ENCODE peak calls at places on chromosomes 4 and X, in nine cellular contexts. F is fibroblast of lung; T is thyroid gland; R is DND-41; O is osteoblast; S is CD8-positive, alpha-beta memory T cell; C is suprapubic skin; X is heart left ventricle; N is GM23338. H is an unnamed sample. For H3K4me1 and H3K27me3, the result is how much of the 10 kb centered on the place peaks cover.

GRCh38 chrX:19611636-19612376 is 96.5 kb upstream of the MAP3K15 start:
- DNase-seq in F (no peak), X (no peak), S (no peak), R (no peak), O (no peak), C (no peak), T (no peak), N (no peak), H (no peak)

GRCh38 chrX:56216332-56216731 is 15.8 kb upstream of the KLF8 start:
- DNase-seq in X (no peak), O (no peak), R (no peak), S (no peak), F (no peak), N (no peak), T (no peak), C (no peak), H (no peak)

GRCh38 chr4:95170176-95170575 is 378.6 kb downstream of the UNC5C start:
- DNase-seq in C (no peak), F (no peak), N (no peak), X (no peak), S (no peak), R (no peak), O (no peak), T (no peak), H (no peak)

GRCh38 chr4:19739101-19739651 is 512.5 kb upstream of the SLIT2 start:
- DNase-seq in S (no peak), X (no peak), O (no peak), F (peak), R (peak), N (no peak), C (no peak), T (peak), H (no peak)

GRCh38 chrX:11305641-11306040 is 12.4 kb downstream of the AMELX start:
- DNase-seq in R (no peak), S (no peak), T (no peak), F (no peak), O (no peak), X (no peak), C (no peak), N (no peak), H (no peak)

GRCh38 chr4:81684357-81684756 is 212.7 kb upstream of the RASGEF1B start:
- DNase-seq in X (no peak), S (no peak), C (no peak), R (no peak), T (no peak), N (no peak), O (no peak), F (no peak), H (peak)

GRCh38 chr4:184684491-184685189 is 35.1 kb downstream of the PRIMPOL start:
- DNase-seq in S (no peak), N (no peak), R (no peak), C (no peak), O (no peak), F (peak), X (no peak), T (no peak), H (no peak)

GRCh38 chrX:141220342-141221008 is 21.8 kb downstream of the SPANXC start:
- DNase-seq in T (no peak), C (no peak), N (no peak), S (no peak), X (no peak), F (peak), R (no peak), O (peak), H (no peak)

DNA sequence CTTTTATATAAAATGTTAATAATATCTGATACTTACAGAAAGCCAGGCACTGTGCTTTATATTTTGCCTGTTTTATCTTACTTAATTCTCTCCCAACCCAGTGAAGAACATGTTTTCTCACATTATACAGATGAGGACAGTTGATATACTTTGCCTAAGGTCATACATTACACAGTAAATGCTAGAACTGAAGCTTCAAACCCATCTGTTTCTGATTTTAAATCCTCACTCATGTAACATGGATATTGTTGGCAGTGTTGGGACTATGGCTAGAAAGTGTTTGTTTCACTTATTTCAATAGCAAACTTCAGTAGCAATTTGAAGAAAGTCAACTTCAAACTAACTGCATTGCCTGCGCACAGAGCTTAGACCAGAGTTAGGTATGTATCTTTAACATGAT is 57.4 kb downstream of the RAPGEF2 start:
- DNase-seq in O (no peak), X (no peak), N (no peak), F (no peak), R (no peak), C (no peak), T (no peak), S (no peak), H (no peak)
- H3K4me3 ChIP-seq in O (no peak), X (no peak), N (no peak), F (no peak), R (no peak), C (no peak), T (no peak), S (no peak), H (no peak)

DNA sequence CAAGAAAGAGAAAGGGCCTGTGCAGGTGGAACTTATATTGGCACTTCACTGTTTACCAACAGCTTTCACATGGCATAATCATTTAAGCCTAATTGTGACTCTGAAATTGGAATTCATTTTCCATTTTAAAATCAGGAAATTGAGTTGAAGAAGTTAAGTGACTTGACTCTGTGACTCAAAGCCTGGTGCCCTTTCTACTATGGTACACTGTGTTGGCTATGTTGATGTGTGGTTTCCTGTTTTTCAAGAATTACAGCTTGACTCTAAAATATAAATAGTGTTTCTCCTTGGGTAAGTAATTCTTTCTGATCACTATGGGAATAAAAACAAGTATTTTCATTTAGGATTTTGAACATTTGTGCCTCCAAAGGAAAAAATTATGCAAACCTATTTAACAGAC is 4.3 kb downstream of the AFF1 start:
- DNase-seq in T (no peak), C (no peak), F (no peak), R (peak), X (no peak), N (no peak), S (no peak), O (no peak), H (no peak)
- H3K4me1 ChIP-seq in T (under half), C (half or more), F (under half), R (half or more), X (under half), N (under half), S (half or more), O (under half), H (under half)

DNA sequence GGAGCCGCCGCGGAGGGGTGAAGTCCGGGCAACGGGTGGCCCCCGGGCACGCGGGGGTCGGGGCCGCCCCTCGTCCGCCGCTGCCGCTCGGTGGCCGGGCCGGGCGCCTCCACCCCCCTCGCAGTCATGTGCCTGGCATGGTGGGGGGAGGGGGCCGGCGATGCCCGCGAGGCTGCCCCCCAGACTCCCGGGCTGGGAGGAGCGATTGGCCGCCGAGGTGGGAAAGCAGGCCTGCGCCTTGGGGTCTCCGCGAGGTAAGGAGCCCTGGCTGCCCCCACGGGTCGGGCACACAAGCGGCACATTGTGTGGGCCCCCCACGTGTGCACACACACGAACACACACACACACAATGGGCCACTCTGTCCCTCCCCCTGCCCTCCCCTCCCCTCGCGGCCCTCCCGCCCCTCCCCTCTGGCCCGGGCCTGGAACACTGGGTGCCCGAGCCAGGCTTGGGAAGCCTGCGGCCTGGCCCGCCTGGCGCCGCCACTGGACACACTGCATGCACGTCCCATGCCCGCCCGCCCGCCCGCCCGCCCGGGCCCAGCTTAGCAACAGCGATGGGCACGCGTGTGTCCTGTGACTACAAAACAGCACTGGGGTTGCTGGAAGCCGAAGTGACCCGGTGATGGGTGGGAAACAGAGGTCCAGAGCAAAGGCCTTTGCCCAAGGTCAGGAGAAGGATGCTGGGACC is 1.3 kb downstream of the SLC6A8 start:
- DNase-seq in T (peak), X (peak), O (peak), F (peak), S (no peak), C (no peak), N (no peak), R (no peak), H (peak)
- H3K27me3 ChIP-seq in T (under half), X (under half), O (under half), F (under half), S (under half), C (under half), N (under half), R (under half), H (under half)

GRCh38 chr4:16118090-16118489 is 34.3 kb upstream of the PROM1 start:
- DNase-seq in R (no peak), N (no peak), F (no peak), X (no peak), T (peak), C (no peak), O (no peak), S (no peak), H (no peak)

GRCh38 chr4:16122225-16122624 is 38.4 kb upstream of the PROM1 start:
- DNase-seq in F (no peak), N (no peak), S (no peak), C (no peak), T (peak), R (no peak), X (no peak), O (no peak), H (no peak)

GRCh38 chr4:16119981-16120380 is 36.2 kb upstream of the PROM1 start:
- DNase-seq in N (no peak), O (no peak), F (no peak), S (no peak), R (no peak), X (no peak), C (no peak), T (no peak), H (no peak)

GRCh38 chr4:16122784-16123183 is 39.0 kb upstream of the PROM1 start:
- DNase-seq in T (peak), N (no peak), C (no peak), X (no peak), R (peak), F (no peak), S (no peak), O (no peak), H (no peak)

DNA sequence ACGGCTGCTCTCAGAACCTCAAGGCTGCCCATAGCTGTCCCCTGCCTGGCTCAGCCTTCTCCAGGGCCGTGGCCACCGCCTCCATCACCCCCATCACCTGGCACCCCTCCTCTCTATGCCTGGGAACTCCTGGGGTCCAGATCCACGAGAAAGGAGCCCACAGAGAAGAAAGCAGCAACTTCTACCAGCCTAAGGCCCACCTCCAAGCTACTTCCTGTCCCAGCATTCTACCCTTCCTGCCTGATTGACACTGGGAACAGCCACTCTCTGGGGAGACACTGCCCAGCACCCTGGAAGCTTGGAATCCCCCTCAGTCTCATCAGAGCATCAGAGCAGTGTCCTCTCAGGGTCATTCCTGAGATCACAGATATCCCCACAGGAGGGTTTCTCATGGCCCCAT is 36.9 kb upstream of the PROM1 start:
- DNase-seq in R (peak), C (no peak), X (no peak), O (no peak), N (peak), F (no peak), T (no peak), S (no peak), H (no peak)
- H3K4me3 ChIP-seq in R (no peak), C (no peak), X (no peak), O (no peak), N (no peak), F (no peak), T (no peak), S (no peak), H (no peak)

GRCh38 chr4:6916069-6916586 is 6.5 kb downstream of the TBC1D14 start:
- DNase-seq in C (no peak), X (no peak), R (no peak), F (no peak), T (no peak), N (no peak), S (no peak), O (no peak), H (no peak)
- H3K4me1 ChIP-seq in C (under half), X (under half), R (under half), F (under half), T (under half), N (under half), S (half or more), O (under half), H (under half)

GRCh38 chrX:87005183-87005582 is 512.4 kb upstream of the KLHL4 start:
- DNase-seq in N (no peak), F (no peak), R (no peak), O (no peak), C (no peak), S (no peak), X (no peak), T (no peak), H (no peak)
- H3K27me3 ChIP-seq in N (under half), F (under half), R (under half), O (under half), C (under half), S (under half), X (under half), T (under half), H (under half)

GRCh38 chr4:121712001-121712655 is 15.3 kb upstream of the ANXA5 start:
- DNase-seq in T (no peak), R (no peak), S (no peak), F (no peak), N (no peak), C (no peak), X (no peak), O (no peak), H (no peak)
- H3K4me3 ChIP-seq in T (no peak), R (no peak), S (no peak), F (no peak), N (peak), C (peak), X (peak), O (peak), H (peak)